ENCODE peak calls at places on chromosome 14, in four cellular contexts. One of them, this sample, is unnamed.

GRCh38 chr14:61524211-61524806 is 171.0 kb upstream of the HIF1A start:
- DNase-seq in B cell: no peak
- DNase-seq in WERI-Rb-1: no peak
- DNase-seq in Panc1: no peak
- DNase-seq in this sample: no peak

GRCh38 chr14:54566410-54567223 is at the start of gene SAMD4A:
- DNase-seq in B cell: peak; percentile 78
- DNase-seq in WERI-Rb-1: peak; percentile 75
- DNase-seq in Panc1: no peak
- DNase-seq in this sample: peak; percentile 53

GRCh38 chr14:80047761-80048160 is 163.5 kb downstream of the DIO2 start:
- DNase-seq in B cell: no peak
- DNase-seq in WERI-Rb-1: no peak
- DNase-seq in Panc1: no peak
- DNase-seq in this sample: no peak

GRCh38 chr14:76293221-76293620 is 82.7 kb upstream of the ESRRB start:
- DNase-seq in B cell: no peak
- DNase-seq in WERI-Rb-1: no peak
- DNase-seq in Panc1: no peak
- DNase-seq in this sample: no peak

GRCh38 chr14:28468191-28469151 is 298.1 kb upstream of the FOXG1 start:
- DNase-seq in B cell: no peak
- DNase-seq in WERI-Rb-1: no peak
- DNase-seq in Panc1: no peak
- DNase-seq in this sample: no peak

GRCh38 chr14:65790185-65790815 is 377.8 kb downstream of the FUT8 start:
- DNase-seq in B cell: no peak
- DNase-seq in WERI-Rb-1: no peak
- DNase-seq in Panc1: no peak
- DNase-seq in this sample: no peak

GRCh38 chr14:106276326-106277267 is 750.2 kb downstream of the TMEM121 start:
- DNase-seq in B cell: no peak
- DNase-seq in WERI-Rb-1: no peak
- DNase-seq in Panc1: no peak
- DNase-seq in this sample: no peak

GRCh38 chr14:43692706-43693105 is 814.4 kb downstream of the FSCB start:
- DNase-seq in B cell: no peak
- DNase-seq in WERI-Rb-1: no peak
- DNase-seq in Panc1: no peak
- DNase-seq in this sample: no peak

GRCh38 chr14:60649815-60650381 is 621 bp upstream of the SIX1 start:
- DNase-seq in B cell: no peak
- DNase-seq in WERI-Rb-1: peak; percentile 29
- DNase-seq in Panc1: no peak
- DNase-seq in this sample: no peak

GRCh38 chr14:61322011-61322798 is 826 bp downstream of the PRKCH start:
- DNase-seq in B cell: peak; percentile 37
- DNase-seq in WERI-Rb-1: no peak
- DNase-seq in Panc1: no peak
- DNase-seq in this sample: no peak

GRCh38 chr14:102822311-102822863 is 45.1 kb downstream of the TRAF3 start:
- DNase-seq in B cell: no peak
- DNase-seq in WERI-Rb-1: no peak
- DNase-seq in Panc1: no peak
- DNase-seq in this sample: no peak

GRCh38 chr14:56073783-56074182 is 44.4 kb upstream of the PELI2 start:
- DNase-seq in B cell: no peak
- DNase-seq in WERI-Rb-1: peak; percentile 7
- DNase-seq in Panc1: no peak
- DNase-seq in this sample: no peak

GRCh38 chr14:56118611-56119181 is 485 bp downstream of the PELI2 start:
- DNase-seq in B cell: peak; percentile 62
- DNase-seq in WERI-Rb-1: peak; percentile 12
- DNase-seq in Panc1: no peak
- DNase-seq in this sample: no peak

GRCh38 chr14:93969082-93969828 is 7.1 kb downstream of the ASB2 start:
- DNase-seq in B cell: peak; percentile 50
- DNase-seq in WERI-Rb-1: peak; percentile 24
- DNase-seq in Panc1: no peak
- DNase-seq in this sample: no peak

GRCh38 chr14:73462078-73462715 is 3.9 kb upstream of the NUMB start:
- DNase-seq in B cell: no peak
- DNase-seq in WERI-Rb-1: peak; percentile 14
- DNase-seq in Panc1: no peak
- DNase-seq in this sample: no peak

GRCh38 chr14:74922752-74923401 is at the start of gene RPS6KL1:
- DNase-seq in B cell: peak; percentile 88
- DNase-seq in WERI-Rb-1: peak; percentile 92
- DNase-seq in Panc1: no peak
- DNase-seq in this sample: peak; percentile 72

GRCh38 chr14:61150851-61151250 is 130.3 kb downstream of the TMEM30B start:
- DNase-seq in B cell: no peak
- DNase-seq in WERI-Rb-1: no peak
- DNase-seq in Panc1: no peak
- DNase-seq in this sample: no peak

GRCh38 chr14:36718216-36718615 is 56.6 kb downstream of the PAX9 start:
- DNase-seq in B cell: no peak
- DNase-seq in WERI-Rb-1: no peak
- DNase-seq in Panc1: no peak
- DNase-seq in this sample: no peak
- TF ChIP-seq CTCF in B cell: no peak
- TF ChIP-seq CTCF in WERI-Rb-1: no peak
- TF ChIP-seq CTCF in Panc1: no peak
- TF ChIP-seq CTCF in this sample: no peak

GRCh38 chr14:41130274-41130673 is 476.4 kb upstream of the LRFN5 start:
- DNase-seq in B cell: no peak
- DNase-seq in WERI-Rb-1: no peak
- DNase-seq in Panc1: no peak
- DNase-seq in this sample: no peak
- TF ChIP-seq CTCF in B cell: no peak
- TF ChIP-seq CTCF in WERI-Rb-1: no peak
- TF ChIP-seq CTCF in Panc1: no peak
- TF ChIP-seq CTCF in this sample: no peak

GRCh38 chr14:32379447-32379846 is 50.3 kb downstream of the AKAP6 start:
- DNase-seq in B cell: no peak
- DNase-seq in WERI-Rb-1: no peak
- DNase-seq in Panc1: no peak
- DNase-seq in this sample: no peak

GRCh38 chr14:32383337-32384009 is 54.4 kb downstream of the AKAP6 start:
- DNase-seq in B cell: no peak
- DNase-seq in WERI-Rb-1: no peak
- DNase-seq in Panc1: no peak
- DNase-seq in this sample: no peak

GRCh38 chr14:32381869-32382268 is 52.8 kb downstream of the AKAP6 start:
- DNase-seq in B cell: no peak
- DNase-seq in WERI-Rb-1: no peak
- DNase-seq in Panc1: no peak
- DNase-seq in this sample: no peak

GRCh38 chr14:32384464-32384863 is 55.4 kb downstream of the AKAP6 start:
- DNase-seq in B cell: no peak
- DNase-seq in WERI-Rb-1: no peak
- DNase-seq in Panc1: no peak
- DNase-seq in this sample: no peak

GRCh38 chr14:32382704-32383103 is 53.6 kb downstream of the AKAP6 start:
- DNase-seq in B cell: no peak
- DNase-seq in WERI-Rb-1: peak; percentile 24
- DNase-seq in Panc1: no peak
- DNase-seq in this sample: no peak
- TF ChIP-seq CTCF in B cell: no peak
- TF ChIP-seq CTCF in WERI-Rb-1: peak; percentile 77
- TF ChIP-seq CTCF in Panc1: peak; percentile 21
- TF ChIP-seq CTCF in this sample: no peak

GRCh38 chr14:71048393-71048792 is 141.1 kb downstream of the PCNX1 start:
- DNase-seq in B cell: no peak
- DNase-seq in WERI-Rb-1: no peak
- DNase-seq in Panc1: no peak
- DNase-seq in this sample: no peak

GRCh38 chr14:71054706-71055105 is 147.4 kb downstream of the PCNX1 start:
- DNase-seq in B cell: no peak
- DNase-seq in WERI-Rb-1: no peak
- DNase-seq in Panc1: no peak
- DNase-seq in this sample: no peak

GRCh38 chr14:71049435-71050147 is 142.3 kb downstream of the PCNX1 start:
- DNase-seq in B cell: no peak
- DNase-seq in WERI-Rb-1: no peak
- DNase-seq in Panc1: no peak
- DNase-seq in this sample: no peak

GRCh38 chr14:71056168-71056567 is 148.9 kb downstream of the PCNX1 start:
- DNase-seq in B cell: no peak
- DNase-seq in WERI-Rb-1: no peak
- DNase-seq in Panc1: no peak
- DNase-seq in this sample: no peak

GRCh38 chr14:71050227-71050823 is 143.1 kb downstream of the PCNX1 start:
- DNase-seq in B cell: no peak
- DNase-seq in WERI-Rb-1: no peak
- DNase-seq in Panc1: no peak
- DNase-seq in this sample: no peak
- TF ChIP-seq CTCF in B cell: peak; percentile 78
- TF ChIP-seq CTCF in WERI-Rb-1: no peak
- TF ChIP-seq CTCF in Panc1: peak; percentile 42
- TF ChIP-seq CTCF in this sample: peak; percentile 65

GRCh38 chr14:67738740-67739504 is 37.2 kb downstream of the RDH12 start:
- DNase-seq in B cell: no peak
- DNase-seq in WERI-Rb-1: no peak
- DNase-seq in Panc1: no peak
- DNase-seq in this sample: peak; percentile 57

GRCh38 chr14:67735361-67735921 is 33.8 kb downstream of the RDH12 start:
- DNase-seq in B cell: no peak
- DNase-seq in WERI-Rb-1: no peak
- DNase-seq in Panc1: no peak
- DNase-seq in this sample: no peak

GRCh38 chr14:67736771-67737170 is 35.1 kb downstream of the RDH12 start:
- DNase-seq in B cell: no peak
- DNase-seq in WERI-Rb-1: no peak
- DNase-seq in Panc1: no peak
- DNase-seq in this sample: no peak

GRCh38 chr14:67733609-67734008 is 31.9 kb downstream of the RDH12 start:
- DNase-seq in B cell: no peak
- DNase-seq in WERI-Rb-1: no peak
- DNase-seq in Panc1: no peak
- DNase-seq in this sample: no peak

GRCh38 chr14:67734675-67735074 is 33.0 kb downstream of the RDH12 start:
- DNase-seq in B cell: no peak
- DNase-seq in WERI-Rb-1: no peak
- DNase-seq in Panc1: no peak
- DNase-seq in this sample: no peak
- TF ChIP-seq CTCF in B cell: no peak
- TF ChIP-seq CTCF in WERI-Rb-1: peak; percentile 7
- TF ChIP-seq CTCF in Panc1: no peak
- TF ChIP-seq CTCF in this sample: no peak

GRCh38 chr14:20606190-20606901 is 15.2 kb upstream of the RNASE12 start:
- DNase-seq in B cell: no peak
- DNase-seq in WERI-Rb-1: peak; percentile 48
- DNase-seq in Panc1: no peak
- DNase-seq in this sample: no peak
- TF ChIP-seq CTCF in B cell: no peak
- TF ChIP-seq CTCF in WERI-Rb-1: peak; percentile 72
- TF ChIP-seq CTCF in Panc1: peak; percentile 77
- TF ChIP-seq CTCF in this sample: peak; percentile 13

DNA sequence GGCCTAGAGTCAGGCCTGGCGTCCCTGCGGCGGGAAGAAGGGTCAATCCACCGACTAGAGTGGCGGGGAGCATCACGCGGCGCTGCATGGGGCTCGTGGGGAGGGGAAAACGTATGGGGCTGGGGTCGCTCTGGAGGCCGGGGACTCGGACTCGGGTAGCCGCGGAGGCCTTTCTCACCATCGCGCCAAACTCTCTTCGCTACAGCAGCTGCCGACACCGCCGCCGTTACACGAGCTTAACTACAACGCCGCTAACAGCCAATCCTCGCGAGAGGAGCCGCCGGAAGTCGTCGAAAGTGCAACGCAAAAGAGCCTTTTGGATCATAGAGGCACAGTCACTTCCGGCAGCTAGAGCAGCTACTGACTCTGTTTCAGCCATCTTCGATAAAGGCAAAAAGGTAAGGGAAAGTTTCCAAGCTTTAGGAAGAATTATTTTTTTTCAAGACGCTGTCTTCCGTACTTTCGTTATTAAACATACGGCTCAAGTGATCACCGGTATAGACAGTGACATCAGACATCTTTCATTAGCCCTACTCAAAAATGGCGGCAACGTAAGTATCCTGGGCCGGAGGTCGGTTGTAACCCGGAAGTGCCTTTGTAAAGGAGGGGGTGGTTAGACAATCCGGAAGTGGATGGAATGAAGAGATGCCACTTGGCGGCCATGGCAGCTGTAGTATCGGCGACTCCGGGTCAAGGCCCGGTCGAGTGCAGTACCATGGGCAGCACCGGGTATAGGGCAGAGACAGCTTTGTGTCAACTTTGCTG is at the start of the genes ERH and SLC39A9:
- DNase-seq in B cell: peak; percentile 83
- DNase-seq in WERI-Rb-1: peak; percentile 94
- DNase-seq in Panc1: peak; percentile 92
- DNase-seq in this sample: peak; percentile 96
- TF ChIP-seq CTCF in B cell: no peak
- TF ChIP-seq CTCF in WERI-Rb-1: no peak
- TF ChIP-seq CTCF in Panc1: no peak
- TF ChIP-seq CTCF in this sample: no peak

GRCh38 chr14:30389901-30390394 is 169.0 kb upstream of the G2E3 start:
- DNase-seq in B cell: no peak
- DNase-seq in WERI-Rb-1: no peak
- DNase-seq in Panc1: no peak
- DNase-seq in this sample: no peak
- TF ChIP-seq CTCF in B cell: no peak
- TF ChIP-seq CTCF in WERI-Rb-1: no peak
- TF ChIP-seq CTCF in Panc1: no peak
- TF ChIP-seq CTCF in this sample: no peak